ENCODE peak calls at places on chromosomes 6 and 20, in nine cellular contexts. One of them, this sample, is unnamed.

GRCh38 chr20:25257130-25257529 is 9.2 kb downstream of the PYGB start:
- DNase-seq in AG10803: no peak
- DNase-seq in left ventricle myocardium inferior: no peak
- DNase-seq in upper lobe of right lung: no peak
- DNase-seq in NB4: no peak
- DNase-seq in activated CD8-positive, alpha-beta T cell treated with anti-CD3 and anti-CD28 coated beads for 36 hours: no peak
- DNase-seq in omental fat pad: no peak
- DNase-seq in foreskin fibroblast: no peak
- DNase-seq in MCF 10A: no peak
- DNase-seq in this sample: no peak

GRCh38 chr6:157503018-157503747 is 122.2 kb downstream of the ZDHHC14 start:
- DNase-seq in AG10803: no peak
- DNase-seq in left ventricle myocardium inferior: no peak
- DNase-seq in upper lobe of right lung: no peak
- DNase-seq in NB4: peak; percentile 62
- DNase-seq in activated CD8-positive, alpha-beta T cell treated with anti-CD3 and anti-CD28 coated beads for 36 hours: no peak
- DNase-seq in omental fat pad: no peak
- DNase-seq in foreskin fibroblast: no peak
- DNase-seq in MCF 10A: no peak
- DNase-seq in this sample: no peak

GRCh38 chr20:54194724-54195438 is 13.0 kb upstream of the PFDN4 start:
- DNase-seq in AG10803: peak; percentile 66
- DNase-seq in left ventricle myocardium inferior: no peak
- DNase-seq in upper lobe of right lung: no peak
- DNase-seq in NB4: peak; percentile 20
- DNase-seq in activated CD8-positive, alpha-beta T cell treated with anti-CD3 and anti-CD28 coated beads for 36 hours: no peak
- DNase-seq in omental fat pad: no peak
- DNase-seq in foreskin fibroblast: no peak
- DNase-seq in MCF 10A: no peak
- DNase-seq in this sample: no peak

GRCh38 chr20:34549291-34549928 is 9.1 kb upstream of the MAP1LC3A start:
- DNase-seq in AG10803: no peak
- DNase-seq in left ventricle myocardium inferior: no peak
- DNase-seq in upper lobe of right lung: no peak
- DNase-seq in NB4: peak; percentile 15
- DNase-seq in activated CD8-positive, alpha-beta T cell treated with anti-CD3 and anti-CD28 coated beads for 36 hours: no peak
- DNase-seq in omental fat pad: no peak
- DNase-seq in foreskin fibroblast: no peak
- DNase-seq in MCF 10A: no peak
- DNase-seq in this sample: no peak

GRCh38 chr20:19974621-19975435 is 42.3 kb upstream of the NAA20 start:
- DNase-seq in AG10803: peak; percentile 99
- DNase-seq in left ventricle myocardium inferior: peak; percentile 85
- DNase-seq in upper lobe of right lung: peak; percentile 94
- DNase-seq in NB4: peak; percentile 93
- DNase-seq in activated CD8-positive, alpha-beta T cell treated with anti-CD3 and anti-CD28 coated beads for 36 hours: no peak
- DNase-seq in omental fat pad: peak; percentile 61
- DNase-seq in foreskin fibroblast: peak; percentile 95
- DNase-seq in MCF 10A: peak; percentile 95
- DNase-seq in this sample: no peak

GRCh38 chr6:100269189-100269588 is 195.5 kb downstream of the SIM1 start:
- DNase-seq in AG10803: peak; percentile 88
- DNase-seq in left ventricle myocardium inferior: no peak
- DNase-seq in upper lobe of right lung: no peak
- DNase-seq in NB4: no peak
- DNase-seq in activated CD8-positive, alpha-beta T cell treated with anti-CD3 and anti-CD28 coated beads for 36 hours: no peak
- DNase-seq in omental fat pad: no peak
- DNase-seq in foreskin fibroblast: peak; percentile 73
- DNase-seq in MCF 10A: peak; percentile 39
- DNase-seq in this sample: no peak

GRCh38 chr20:7571521-7572065 is 368.7 kb downstream of the HAO1 start:
- DNase-seq in AG10803: peak; percentile 74
- DNase-seq in left ventricle myocardium inferior: no peak
- DNase-seq in upper lobe of right lung: no peak
- DNase-seq in NB4: no peak
- DNase-seq in activated CD8-positive, alpha-beta T cell treated with anti-CD3 and anti-CD28 coated beads for 36 hours: no peak
- DNase-seq in omental fat pad: no peak
- DNase-seq in foreskin fibroblast: peak; percentile 4
- DNase-seq in MCF 10A: no peak
- DNase-seq in this sample: no peak

GRCh38 chr6:118353564-118353963 is 194.5 kb upstream of the PLN start:
- DNase-seq in AG10803: no peak
- DNase-seq in left ventricle myocardium inferior: no peak
- DNase-seq in upper lobe of right lung: no peak
- DNase-seq in NB4: no peak
- DNase-seq in activated CD8-positive, alpha-beta T cell treated with anti-CD3 and anti-CD28 coated beads for 36 hours: no peak
- DNase-seq in omental fat pad: no peak
- DNase-seq in foreskin fibroblast: no peak
- DNase-seq in MCF 10A: peak; percentile 47
- DNase-seq in this sample: no peak

GRCh38 chr20:38229376-38230252 is 30.9 kb downstream of the KIAA1755 start:
- DNase-seq in AG10803: no peak
- DNase-seq in left ventricle myocardium inferior: no peak
- DNase-seq in upper lobe of right lung: no peak
- DNase-seq in NB4: peak; percentile 49
- DNase-seq in activated CD8-positive, alpha-beta T cell treated with anti-CD3 and anti-CD28 coated beads for 36 hours: peak; percentile 9
- DNase-seq in omental fat pad: no peak
- DNase-seq in foreskin fibroblast: no peak
- DNase-seq in MCF 10A: peak; percentile 57
- DNase-seq in this sample: peak; percentile 79
- TF ChIP-seq CTCF in AG10803: peak; percentile 67
- TF ChIP-seq CTCF in left ventricle myocardium inferior: peak; percentile 64
- TF ChIP-seq CTCF in upper lobe of right lung: peak; percentile 48
- TF ChIP-seq CTCF in NB4: peak; percentile 54
- TF ChIP-seq CTCF in activated CD8-positive, alpha-beta T cell treated with anti-CD3 and anti-CD28 coated beads for 36 hours: peak; percentile 29
- TF ChIP-seq CTCF in omental fat pad: no peak
- TF ChIP-seq CTCF in foreskin fibroblast: peak; percentile 42
- TF ChIP-seq CTCF in MCF 10A: peak; percentile 59
- TF ChIP-seq CTCF in this sample: peak; percentile 10

GRCh38 chr6:119980802-119981201 is 631.2 kb upstream of the MAN1A1 start:
- DNase-seq in AG10803: no peak
- DNase-seq in left ventricle myocardium inferior: no peak
- DNase-seq in upper lobe of right lung: no peak
- DNase-seq in NB4: no peak
- DNase-seq in activated CD8-positive, alpha-beta T cell treated with anti-CD3 and anti-CD28 coated beads for 36 hours: no peak
- DNase-seq in omental fat pad: no peak
- DNase-seq in foreskin fibroblast: no peak
- DNase-seq in MCF 10A: no peak
- DNase-seq in this sample: no peak

GRCh38 chr6:119974430-119975159 is 625.0 kb upstream of the MAN1A1 start:
- DNase-seq in AG10803: no peak
- DNase-seq in left ventricle myocardium inferior: no peak
- DNase-seq in upper lobe of right lung: no peak
- DNase-seq in NB4: no peak
- DNase-seq in activated CD8-positive, alpha-beta T cell treated with anti-CD3 and anti-CD28 coated beads for 36 hours: no peak
- DNase-seq in omental fat pad: no peak
- DNase-seq in foreskin fibroblast: no peak
- DNase-seq in MCF 10A: no peak
- DNase-seq in this sample: no peak

GRCh38 chr6:119979862-119980261 is 630.3 kb upstream of the MAN1A1 start:
- DNase-seq in AG10803: peak; percentile 10
- DNase-seq in left ventricle myocardium inferior: no peak
- DNase-seq in upper lobe of right lung: no peak
- DNase-seq in NB4: peak; percentile 14
- DNase-seq in activated CD8-positive, alpha-beta T cell treated with anti-CD3 and anti-CD28 coated beads for 36 hours: no peak
- DNase-seq in omental fat pad: no peak
- DNase-seq in foreskin fibroblast: no peak
- DNase-seq in MCF 10A: peak; percentile 28
- DNase-seq in this sample: no peak

DNA sequence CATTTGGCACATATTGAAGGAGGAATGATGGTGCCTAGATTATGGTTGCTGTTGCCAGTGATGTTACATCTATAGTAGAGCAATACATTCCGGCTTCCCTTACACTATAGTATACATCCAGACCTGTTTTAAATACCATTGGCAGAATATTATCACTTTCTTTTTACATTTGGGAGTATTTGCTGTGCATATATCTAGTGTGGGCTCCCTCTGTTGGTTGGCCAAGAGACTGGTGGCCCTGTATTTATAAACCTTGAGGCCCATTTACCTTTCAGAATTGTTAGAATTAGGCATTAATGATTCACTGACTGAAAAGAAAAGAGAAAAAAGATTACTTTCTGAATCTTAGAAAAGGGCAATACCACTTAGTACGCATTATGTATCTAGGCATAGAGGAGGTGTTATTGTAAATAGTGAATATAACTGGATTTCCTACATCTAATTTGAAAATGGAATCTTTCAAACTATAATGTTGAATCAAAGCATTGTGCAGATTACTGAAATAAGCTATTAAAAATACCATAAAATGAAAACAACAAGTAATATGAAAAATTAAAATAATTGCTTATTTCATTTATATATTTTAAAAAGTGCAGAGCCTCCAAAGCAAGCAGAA is 628.8 kb upstream of the MAN1A1 start:
- DNase-seq in AG10803: peak; percentile 51
- DNase-seq in left ventricle myocardium inferior: no peak
- DNase-seq in upper lobe of right lung: no peak
- DNase-seq in NB4: peak; percentile 8
- DNase-seq in activated CD8-positive, alpha-beta T cell treated with anti-CD3 and anti-CD28 coated beads for 36 hours: peak; percentile 22
- DNase-seq in omental fat pad: no peak
- DNase-seq in foreskin fibroblast: peak; percentile 12
- DNase-seq in MCF 10A: peak; percentile 33
- DNase-seq in this sample: no peak
- TF ChIP-seq CTCF in AG10803: peak; percentile 79
- TF ChIP-seq CTCF in left ventricle myocardium inferior: peak; percentile 55
- TF ChIP-seq CTCF in upper lobe of right lung: peak; percentile 46
- TF ChIP-seq CTCF in NB4: peak; percentile 47
- TF ChIP-seq CTCF in activated CD8-positive, alpha-beta T cell treated with anti-CD3 and anti-CD28 coated beads for 36 hours: no peak
- TF ChIP-seq CTCF in omental fat pad: no peak
- TF ChIP-seq CTCF in foreskin fibroblast: peak; percentile 73
- TF ChIP-seq CTCF in MCF 10A: peak; percentile 50
- TF ChIP-seq CTCF in this sample: peak; percentile 36

GRCh38 chr20:21516180-21516567 is 2.3 kb upstream of the NKX2-2 start:
- DNase-seq in AG10803: no peak
- DNase-seq in left ventricle myocardium inferior: no peak
- DNase-seq in upper lobe of right lung: no peak
- DNase-seq in NB4: no peak
- DNase-seq in activated CD8-positive, alpha-beta T cell treated with anti-CD3 and anti-CD28 coated beads for 36 hours: no peak
- DNase-seq in omental fat pad: no peak
- DNase-seq in foreskin fibroblast: no peak
- DNase-seq in MCF 10A: no peak
- DNase-seq in this sample: no peak

GRCh38 chr20:21516861-21517565 is 3.1 kb upstream of the NKX2-2 start:
- DNase-seq in AG10803: no peak
- DNase-seq in left ventricle myocardium inferior: no peak
- DNase-seq in upper lobe of right lung: no peak
- DNase-seq in NB4: no peak
- DNase-seq in activated CD8-positive, alpha-beta T cell treated with anti-CD3 and anti-CD28 coated beads for 36 hours: no peak
- DNase-seq in omental fat pad: no peak
- DNase-seq in foreskin fibroblast: no peak
- DNase-seq in MCF 10A: no peak
- DNase-seq in this sample: no peak

GRCh38 chr20:21513881-21514540 is at the start of gene NKX2-2:
- DNase-seq in AG10803: peak; percentile 6
- DNase-seq in left ventricle myocardium inferior: no peak
- DNase-seq in upper lobe of right lung: no peak
- DNase-seq in NB4: no peak
- DNase-seq in activated CD8-positive, alpha-beta T cell treated with anti-CD3 and anti-CD28 coated beads for 36 hours: no peak
- DNase-seq in omental fat pad: no peak
- DNase-seq in foreskin fibroblast: no peak
- DNase-seq in MCF 10A: no peak
- DNase-seq in this sample: no peak

GRCh38 chr20:21514553-21515251 is 838 bp upstream of the NKX2-2 start:
- DNase-seq in AG10803: no peak
- DNase-seq in left ventricle myocardium inferior: no peak
- DNase-seq in upper lobe of right lung: no peak
- DNase-seq in NB4: no peak
- DNase-seq in activated CD8-positive, alpha-beta T cell treated with anti-CD3 and anti-CD28 coated beads for 36 hours: no peak
- DNase-seq in omental fat pad: no peak
- DNase-seq in foreskin fibroblast: no peak
- DNase-seq in MCF 10A: no peak
- DNase-seq in this sample: no peak

GRCh38 chr20:21515300-21516179 is 1.7 kb upstream of the NKX2-2 start:
- DNase-seq in AG10803: no peak
- DNase-seq in left ventricle myocardium inferior: no peak
- DNase-seq in upper lobe of right lung: no peak
- DNase-seq in NB4: no peak
- DNase-seq in activated CD8-positive, alpha-beta T cell treated with anti-CD3 and anti-CD28 coated beads for 36 hours: no peak
- DNase-seq in omental fat pad: no peak
- DNase-seq in foreskin fibroblast: no peak
- DNase-seq in MCF 10A: no peak
- DNase-seq in this sample: no peak
- TF ChIP-seq CTCF in AG10803: no peak
- TF ChIP-seq CTCF in left ventricle myocardium inferior: no peak
- TF ChIP-seq CTCF in upper lobe of right lung: no peak
- TF ChIP-seq CTCF in NB4: no peak
- TF ChIP-seq CTCF in activated CD8-positive, alpha-beta T cell treated with anti-CD3 and anti-CD28 coated beads for 36 hours: no peak
- TF ChIP-seq CTCF in omental fat pad: no peak
- TF ChIP-seq CTCF in foreskin fibroblast: no peak
- TF ChIP-seq CTCF in MCF 10A: no peak
- TF ChIP-seq CTCF in this sample: no peak

GRCh38 chr6:44306710-44307109 is 6.4 kb downstream of the AARS2 start:
- DNase-seq in AG10803: no peak
- DNase-seq in left ventricle myocardium inferior: no peak
- DNase-seq in upper lobe of right lung: no peak
- DNase-seq in NB4: no peak
- DNase-seq in activated CD8-positive, alpha-beta T cell treated with anti-CD3 and anti-CD28 coated beads for 36 hours: no peak
- DNase-seq in omental fat pad: no peak
- DNase-seq in foreskin fibroblast: no peak
- DNase-seq in MCF 10A: no peak
- DNase-seq in this sample: no peak

GRCh38 chr6:44307217-44307616 is 5.9 kb downstream of the AARS2 start:
- DNase-seq in AG10803: no peak
- DNase-seq in left ventricle myocardium inferior: no peak
- DNase-seq in upper lobe of right lung: no peak
- DNase-seq in NB4: no peak
- DNase-seq in activated CD8-positive, alpha-beta T cell treated with anti-CD3 and anti-CD28 coated beads for 36 hours: no peak
- DNase-seq in omental fat pad: no peak
- DNase-seq in foreskin fibroblast: no peak
- DNase-seq in MCF 10A: no peak
- DNase-seq in this sample: no peak

GRCh38 chr6:44304282-44305199 is 8.6 kb downstream of the AARS2 start:
- DNase-seq in AG10803: peak; percentile 45
- DNase-seq in left ventricle myocardium inferior: peak; percentile 24
- DNase-seq in upper lobe of right lung: no peak
- DNase-seq in NB4: peak; percentile 71
- DNase-seq in activated CD8-positive, alpha-beta T cell treated with anti-CD3 and anti-CD28 coated beads for 36 hours: peak; percentile 54
- DNase-seq in omental fat pad: no peak
- DNase-seq in foreskin fibroblast: peak; percentile 12
- DNase-seq in MCF 10A: peak; percentile 26
- DNase-seq in this sample: peak; percentile 63

GRCh38 chr6:44303842-44304241 is 9.3 kb downstream of the AARS2 start:
- DNase-seq in AG10803: no peak
- DNase-seq in left ventricle myocardium inferior: no peak
- DNase-seq in upper lobe of right lung: no peak
- DNase-seq in NB4: no peak
- DNase-seq in activated CD8-positive, alpha-beta T cell treated with anti-CD3 and anti-CD28 coated beads for 36 hours: no peak
- DNase-seq in omental fat pad: no peak
- DNase-seq in foreskin fibroblast: no peak
- DNase-seq in MCF 10A: no peak
- DNase-seq in this sample: no peak

DNA sequence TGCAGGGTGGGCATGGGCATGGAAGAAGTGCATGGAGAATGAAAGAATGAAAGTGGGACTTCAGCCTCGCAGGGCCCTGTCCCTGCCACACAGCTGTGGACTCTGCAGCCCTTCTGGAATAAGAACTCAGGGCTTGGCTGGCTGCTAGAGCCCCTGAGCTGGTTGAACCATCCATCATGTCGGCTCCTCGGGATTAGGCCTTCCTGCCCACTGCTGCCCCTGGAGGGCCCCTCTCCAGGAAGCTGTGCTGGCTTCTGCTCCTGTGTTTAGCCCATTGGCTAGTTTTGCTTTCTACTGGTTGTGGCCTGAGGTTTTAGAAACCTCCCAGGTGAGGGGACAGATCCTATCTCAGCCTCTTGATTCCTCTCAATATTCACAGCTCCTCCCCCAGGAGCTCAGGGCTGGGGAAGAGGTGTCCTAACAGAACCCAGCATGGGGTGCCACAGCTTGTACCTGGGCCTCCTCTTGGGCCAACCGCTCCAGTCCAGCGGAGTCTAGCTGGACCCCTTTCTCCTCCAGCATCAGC is 7.9 kb downstream of the AARS2 start:
- DNase-seq in AG10803: no peak
- DNase-seq in left ventricle myocardium inferior: no peak
- DNase-seq in upper lobe of right lung: no peak
- DNase-seq in NB4: no peak
- DNase-seq in activated CD8-positive, alpha-beta T cell treated with anti-CD3 and anti-CD28 coated beads for 36 hours: no peak
- DNase-seq in omental fat pad: no peak
- DNase-seq in foreskin fibroblast: no peak
- DNase-seq in MCF 10A: no peak
- DNase-seq in this sample: no peak
- TF ChIP-seq CTCF in AG10803: no peak
- TF ChIP-seq CTCF in left ventricle myocardium inferior: no peak
- TF ChIP-seq CTCF in upper lobe of right lung: no peak
- TF ChIP-seq CTCF in NB4: no peak
- TF ChIP-seq CTCF in activated CD8-positive, alpha-beta T cell treated with anti-CD3 and anti-CD28 coated beads for 36 hours: no peak
- TF ChIP-seq CTCF in omental fat pad: no peak
- TF ChIP-seq CTCF in foreskin fibroblast: no peak
- TF ChIP-seq CTCF in MCF 10A: no peak
- TF ChIP-seq CTCF in this sample: no peak